ENCODE peak calls at places on chromosomes 13 and 19, in nine cellular contexts. One of them, this sample, is unnamed.

GRCh38 chr19:42081584-42082258 is 5.8 kb downstream of the ZNF574 start:
- DNase-seq in GM20000: peak; percentile 64
- DNase-seq in activated CD4-positive, CD25-positive, alpha-beta regulatory T cell: no peak
- DNase-seq in mesenteric fat pad: no peak
- DNase-seq in natural killer cell treated with Interleukin-12 subunit alpha and Interleukin-12 subunit beta and Interleukin-15 and Interleukin-18, amount 100 ng/mL, for 72 hours: no peak
- DNase-seq in NT2/D1: no peak
- DNase-seq in dorsolateral prefrontal cortex: no peak
- DNase-seq in iPS-NIHi11: no peak
- DNase-seq in G401: peak; percentile 58
- DNase-seq in this sample: peak; percentile 37

GRCh38 chr13:44715287-44716224 is 139.4 kb upstream of the TSC22D1 start:
- DNase-seq in dorsolateral prefrontal cortex: no peak
- DNase-seq in NT2/D1: no peak
- DNase-seq in activated CD4-positive, CD25-positive, alpha-beta regulatory T cell: no peak
- DNase-seq in iPS-NIHi11: no peak
- DNase-seq in G401: peak; percentile 1
- DNase-seq in GM20000: no peak
- DNase-seq in mesenteric fat pad: no peak
- DNase-seq in natural killer cell treated with Interleukin-12 subunit alpha and Interleukin-12 subunit beta and Interleukin-15 and Interleukin-18, amount 100 ng/mL, for 72 hours: no peak
- DNase-seq in this sample: peak; percentile 94

GRCh38 chr19:3984584-3984907 is 717 bp downstream of the EEF2 start:
- DNase-seq in GM20000: peak; percentile 6
- DNase-seq in NT2/D1: no peak
- DNase-seq in activated CD4-positive, CD25-positive, alpha-beta regulatory T cell: no peak
- DNase-seq in dorsolateral prefrontal cortex: no peak
- DNase-seq in iPS-NIHi11: no peak
- DNase-seq in natural killer cell treated with Interleukin-12 subunit alpha and Interleukin-12 subunit beta and Interleukin-15 and Interleukin-18, amount 100 ng/mL, for 72 hours: no peak
- DNase-seq in mesenteric fat pad: no peak
- DNase-seq in G401: no peak
- DNase-seq in this sample: no peak

GRCh38 chr19:19966862-19967261 is 66.1 kb downstream of the ZNF93 start:
- DNase-seq in activated CD4-positive, CD25-positive, alpha-beta regulatory T cell: no peak
- DNase-seq in natural killer cell treated with Interleukin-12 subunit alpha and Interleukin-12 subunit beta and Interleukin-15 and Interleukin-18, amount 100 ng/mL, for 72 hours: no peak
- DNase-seq in iPS-NIHi11: no peak
- DNase-seq in mesenteric fat pad: no peak
- DNase-seq in G401: no peak
- DNase-seq in GM20000: no peak
- DNase-seq in dorsolateral prefrontal cortex: no peak
- DNase-seq in NT2/D1: no peak
- DNase-seq in this sample: no peak

GRCh38 chr13:27605610-27606200 is 14.6 kb downstream of the LNX2 start:
- DNase-seq in G401: no peak
- DNase-seq in activated CD4-positive, CD25-positive, alpha-beta regulatory T cell: no peak
- DNase-seq in iPS-NIHi11: no peak
- DNase-seq in mesenteric fat pad: no peak
- DNase-seq in natural killer cell treated with Interleukin-12 subunit alpha and Interleukin-12 subunit beta and Interleukin-15 and Interleukin-18, amount 100 ng/mL, for 72 hours: no peak
- DNase-seq in GM20000: no peak
- DNase-seq in dorsolateral prefrontal cortex: no peak
- DNase-seq in NT2/D1: no peak
- DNase-seq in this sample: no peak

GRCh38 chr19:53871448-53871847 is 3.8 kb downstream of the MYADM start:
- DNase-seq in iPS-NIHi11: no peak
- DNase-seq in GM20000: peak; percentile 18
- DNase-seq in natural killer cell treated with Interleukin-12 subunit alpha and Interleukin-12 subunit beta and Interleukin-15 and Interleukin-18, amount 100 ng/mL, for 72 hours: no peak
- DNase-seq in mesenteric fat pad: no peak
- DNase-seq in G401: no peak
- DNase-seq in activated CD4-positive, CD25-positive, alpha-beta regulatory T cell: no peak
- DNase-seq in dorsolateral prefrontal cortex: no peak
- DNase-seq in NT2/D1: no peak
- DNase-seq in this sample: no peak

GRCh38 chr13:22561581-22561980 is 619.2 kb upstream of the SGCG start:
- DNase-seq in natural killer cell treated with Interleukin-12 subunit alpha and Interleukin-12 subunit beta and Interleukin-15 and Interleukin-18, amount 100 ng/mL, for 72 hours: no peak
- DNase-seq in dorsolateral prefrontal cortex: no peak
- DNase-seq in mesenteric fat pad: no peak
- DNase-seq in NT2/D1: no peak
- DNase-seq in GM20000: no peak
- DNase-seq in iPS-NIHi11: no peak
- DNase-seq in activated CD4-positive, CD25-positive, alpha-beta regulatory T cell: no peak
- DNase-seq in G401: no peak
- DNase-seq in this sample: no peak

GRCh38 chr13:46603165-46603603 is 50.2 kb downstream of the LRCH1 start:
- DNase-seq in dorsolateral prefrontal cortex: no peak
- DNase-seq in mesenteric fat pad: no peak
- DNase-seq in iPS-NIHi11: peak; percentile 20
- DNase-seq in NT2/D1: no peak
- DNase-seq in GM20000: no peak
- DNase-seq in activated CD4-positive, CD25-positive, alpha-beta regulatory T cell: no peak
- DNase-seq in natural killer cell treated with Interleukin-12 subunit alpha and Interleukin-12 subunit beta and Interleukin-15 and Interleukin-18, amount 100 ng/mL, for 72 hours: no peak
- DNase-seq in G401: no peak
- DNase-seq in this sample: no peak

GRCh38 chr19:35153701-35154534 is 617 bp upstream of the FXYD5 start:
- DNase-seq in activated CD4-positive, CD25-positive, alpha-beta regulatory T cell: peak; percentile 61
- DNase-seq in iPS-NIHi11: peak; percentile 76
- DNase-seq in G401: no peak
- DNase-seq in GM20000: peak; percentile 82
- DNase-seq in mesenteric fat pad: no peak
- DNase-seq in natural killer cell treated with Interleukin-12 subunit alpha and Interleukin-12 subunit beta and Interleukin-15 and Interleukin-18, amount 100 ng/mL, for 72 hours: peak; percentile 70
- DNase-seq in NT2/D1: no peak
- DNase-seq in dorsolateral prefrontal cortex: no peak
- DNase-seq in this sample: peak; percentile 23

GRCh38 chr13:35093356-35093755 is 151.3 kb downstream of the NBEA start:
- DNase-seq in NT2/D1: no peak
- DNase-seq in mesenteric fat pad: no peak
- DNase-seq in iPS-NIHi11: no peak
- DNase-seq in G401: no peak
- DNase-seq in natural killer cell treated with Interleukin-12 subunit alpha and Interleukin-12 subunit beta and Interleukin-15 and Interleukin-18, amount 100 ng/mL, for 72 hours: no peak
- DNase-seq in GM20000: no peak
- DNase-seq in dorsolateral prefrontal cortex: no peak
- DNase-seq in activated CD4-positive, CD25-positive, alpha-beta regulatory T cell: no peak
- DNase-seq in this sample: no peak

GRCh38 chr13:105213512-105213911 is 1322.0 kb downstream of the EFNB2 start:
- DNase-seq in G401: no peak
- DNase-seq in dorsolateral prefrontal cortex: no peak
- DNase-seq in NT2/D1: no peak
- DNase-seq in iPS-NIHi11: peak; percentile 14
- DNase-seq in natural killer cell treated with Interleukin-12 subunit alpha and Interleukin-12 subunit beta and Interleukin-15 and Interleukin-18, amount 100 ng/mL, for 72 hours: no peak
- DNase-seq in mesenteric fat pad: no peak
- DNase-seq in GM20000: no peak
- DNase-seq in activated CD4-positive, CD25-positive, alpha-beta regulatory T cell: no peak
- DNase-seq in this sample: no peak

GRCh38 chr13:33153421-33154381 is 131.9 kb downstream of the STARD13 start:
- DNase-seq in dorsolateral prefrontal cortex: no peak
- DNase-seq in GM20000: no peak
- DNase-seq in NT2/D1: no peak
- DNase-seq in activated CD4-positive, CD25-positive, alpha-beta regulatory T cell: no peak
- DNase-seq in mesenteric fat pad: no peak
- DNase-seq in natural killer cell treated with Interleukin-12 subunit alpha and Interleukin-12 subunit beta and Interleukin-15 and Interleukin-18, amount 100 ng/mL, for 72 hours: no peak
- DNase-seq in iPS-NIHi11: no peak
- DNase-seq in G401: no peak
- DNase-seq in this sample: peak; percentile 22

GRCh38 chr19:5717215-5717614 is 2.7 kb downstream of the LONP1 start:
- DNase-seq in dorsolateral prefrontal cortex: no peak
- DNase-seq in GM20000: no peak
- DNase-seq in iPS-NIHi11: no peak
- DNase-seq in G401: no peak
- DNase-seq in activated CD4-positive, CD25-positive, alpha-beta regulatory T cell: no peak
- DNase-seq in natural killer cell treated with Interleukin-12 subunit alpha and Interleukin-12 subunit beta and Interleukin-15 and Interleukin-18, amount 100 ng/mL, for 72 hours: no peak
- DNase-seq in mesenteric fat pad: no peak
- DNase-seq in NT2/D1: no peak
- DNase-seq in this sample: no peak

GRCh38 chr13:50577806-50578205 is 265.7 kb downstream of the DLEU7 start:
- DNase-seq in activated CD4-positive, CD25-positive, alpha-beta regulatory T cell: no peak
- DNase-seq in mesenteric fat pad: no peak
- DNase-seq in GM20000: no peak
- DNase-seq in dorsolateral prefrontal cortex: no peak
- DNase-seq in NT2/D1: no peak
- DNase-seq in iPS-NIHi11: no peak
- DNase-seq in G401: no peak
- DNase-seq in natural killer cell treated with Interleukin-12 subunit alpha and Interleukin-12 subunit beta and Interleukin-15 and Interleukin-18, amount 100 ng/mL, for 72 hours: no peak
- DNase-seq in this sample: no peak

GRCh38 chr13:23866420-23867026 is 22.7 kb downstream of the MIPEP start:
- DNase-seq in dorsolateral prefrontal cortex: no peak
- DNase-seq in mesenteric fat pad: no peak
- DNase-seq in G401: no peak
- DNase-seq in GM20000: no peak
- DNase-seq in NT2/D1: no peak
- DNase-seq in activated CD4-positive, CD25-positive, alpha-beta regulatory T cell: no peak
- DNase-seq in iPS-NIHi11: no peak
- DNase-seq in natural killer cell treated with Interleukin-12 subunit alpha and Interleukin-12 subunit beta and Interleukin-15 and Interleukin-18, amount 100 ng/mL, for 72 hours: no peak
- DNase-seq in this sample: no peak

GRCh38 chr13:70390064-70390463 is 281.8 kb upstream of the KLHL1 start:
- DNase-seq in mesenteric fat pad: no peak
- DNase-seq in dorsolateral prefrontal cortex: no peak
- DNase-seq in activated CD4-positive, CD25-positive, alpha-beta regulatory T cell: no peak
- DNase-seq in GM20000: no peak
- DNase-seq in NT2/D1: no peak
- DNase-seq in G401: no peak
- DNase-seq in natural killer cell treated with Interleukin-12 subunit alpha and Interleukin-12 subunit beta and Interleukin-15 and Interleukin-18, amount 100 ng/mL, for 72 hours: no peak
- DNase-seq in iPS-NIHi11: no peak
- DNase-seq in this sample: no peak

GRCh38 chr13:110322126-110322827 is 15.2 kb downstream of the COL4A2 start:
- DNase-seq in mesenteric fat pad: peak; percentile 82
- DNase-seq in GM20000: no peak
- DNase-seq in NT2/D1: no peak
- DNase-seq in natural killer cell treated with Interleukin-12 subunit alpha and Interleukin-12 subunit beta and Interleukin-15 and Interleukin-18, amount 100 ng/mL, for 72 hours: no peak
- DNase-seq in G401: no peak
- DNase-seq in iPS-NIHi11: no peak
- DNase-seq in dorsolateral prefrontal cortex: no peak
- DNase-seq in activated CD4-positive, CD25-positive, alpha-beta regulatory T cell: no peak
- DNase-seq in this sample: no peak

GRCh38 chr19:47623151-47623920 is 14.4 kb downstream of the BICRA start:
- DNase-seq in dorsolateral prefrontal cortex: no peak
- DNase-seq in activated CD4-positive, CD25-positive, alpha-beta regulatory T cell: no peak
- DNase-seq in iPS-NIHi11: no peak
- DNase-seq in GM20000: no peak
- DNase-seq in NT2/D1: no peak
- DNase-seq in natural killer cell treated with Interleukin-12 subunit alpha and Interleukin-12 subunit beta and Interleukin-15 and Interleukin-18, amount 100 ng/mL, for 72 hours: no peak
- DNase-seq in G401: no peak
- DNase-seq in mesenteric fat pad: no peak
- DNase-seq in this sample: no peak

GRCh38 chr19:34712606-34713261 is 21.3 kb upstream of the ZNF181 start:
- DNase-seq in NT2/D1: peak; percentile 63
- DNase-seq in mesenteric fat pad: no peak
- DNase-seq in iPS-NIHi11: peak; percentile 73
- DNase-seq in GM20000: peak; percentile 54
- DNase-seq in activated CD4-positive, CD25-positive, alpha-beta regulatory T cell: peak; percentile 29
- DNase-seq in G401: peak; percentile 74
- DNase-seq in natural killer cell treated with Interleukin-12 subunit alpha and Interleukin-12 subunit beta and Interleukin-15 and Interleukin-18, amount 100 ng/mL, for 72 hours: peak; percentile 82
- DNase-seq in dorsolateral prefrontal cortex: no peak
- DNase-seq in this sample: peak; percentile 68

GRCh38 chr13:113114511-113115362 is 7.9 kb upstream of the F10 start:
- DNase-seq in GM20000: no peak
- DNase-seq in G401: no peak
- DNase-seq in natural killer cell treated with Interleukin-12 subunit alpha and Interleukin-12 subunit beta and Interleukin-15 and Interleukin-18, amount 100 ng/mL, for 72 hours: no peak
- DNase-seq in iPS-NIHi11: no peak
- DNase-seq in NT2/D1: no peak
- DNase-seq in activated CD4-positive, CD25-positive, alpha-beta regulatory T cell: no peak
- DNase-seq in mesenteric fat pad: peak; percentile 68
- DNase-seq in dorsolateral prefrontal cortex: no peak
- DNase-seq in this sample: no peak

GRCh38 chr13:79384022-79384610 is 21.9 kb downstream of the RBM26 start:
- DNase-seq in NT2/D1: no peak
- DNase-seq in iPS-NIHi11: no peak
- DNase-seq in G401: no peak
- DNase-seq in mesenteric fat pad: no peak
- DNase-seq in natural killer cell treated with Interleukin-12 subunit alpha and Interleukin-12 subunit beta and Interleukin-15 and Interleukin-18, amount 100 ng/mL, for 72 hours: no peak
- DNase-seq in dorsolateral prefrontal cortex: no peak
- DNase-seq in activated CD4-positive, CD25-positive, alpha-beta regulatory T cell: no peak
- DNase-seq in GM20000: no peak
- DNase-seq in this sample: no peak

GRCh38 chr13:45137501-45137880 is 17.2 kb downstream of the GTF2F2 start:
- DNase-seq in natural killer cell treated with Interleukin-12 subunit alpha and Interleukin-12 subunit beta and Interleukin-15 and Interleukin-18, amount 100 ng/mL, for 72 hours: no peak
- DNase-seq in activated CD4-positive, CD25-positive, alpha-beta regulatory T cell: no peak
- DNase-seq in iPS-NIHi11: no peak
- DNase-seq in GM20000: no peak
- DNase-seq in dorsolateral prefrontal cortex: no peak
- DNase-seq in mesenteric fat pad: no peak
- DNase-seq in NT2/D1: no peak
- DNase-seq in G401: no peak
- DNase-seq in this sample: no peak

GRCh38 chr19:51031880-51032225 is 2.9 kb downstream of the KLK12 start:
- DNase-seq in natural killer cell treated with Interleukin-12 subunit alpha and Interleukin-12 subunit beta and Interleukin-15 and Interleukin-18, amount 100 ng/mL, for 72 hours: no peak
- DNase-seq in mesenteric fat pad: peak; percentile 85
- DNase-seq in NT2/D1: no peak
- DNase-seq in dorsolateral prefrontal cortex: no peak
- DNase-seq in G401: no peak
- DNase-seq in iPS-NIHi11: no peak
- DNase-seq in GM20000: no peak
- DNase-seq in activated CD4-positive, CD25-positive, alpha-beta regulatory T cell: no peak
- DNase-seq in this sample: no peak

GRCh38 chr19:44903216-44903601 is 2.4 kb upstream of the APOE start:
- DNase-seq in iPS-NIHi11: no peak
- DNase-seq in dorsolateral prefrontal cortex: no peak
- DNase-seq in natural killer cell treated with Interleukin-12 subunit alpha and Interleukin-12 subunit beta and Interleukin-15 and Interleukin-18, amount 100 ng/mL, for 72 hours: no peak
- DNase-seq in G401: no peak
- DNase-seq in activated CD4-positive, CD25-positive, alpha-beta regulatory T cell: no peak
- DNase-seq in NT2/D1: no peak
- DNase-seq in GM20000: no peak
- DNase-seq in mesenteric fat pad: no peak
- DNase-seq in this sample: no peak

GRCh38 chr19:58468216-58468839 is 1.4 kb downstream of the ZNF324 start:
- DNase-seq in natural killer cell treated with Interleukin-12 subunit alpha and Interleukin-12 subunit beta and Interleukin-15 and Interleukin-18, amount 100 ng/mL, for 72 hours: no peak
- DNase-seq in iPS-NIHi11: no peak
- DNase-seq in G401: no peak
- DNase-seq in NT2/D1: no peak
- DNase-seq in dorsolateral prefrontal cortex: no peak
- DNase-seq in activated CD4-positive, CD25-positive, alpha-beta regulatory T cell: no peak
- DNase-seq in mesenteric fat pad: no peak
- DNase-seq in GM20000: peak; percentile 25
- DNase-seq in this sample: no peak

GRCh38 chr13:91722267-91722884 is 324.0 kb downstream of the GPC5 start:
- DNase-seq in dorsolateral prefrontal cortex: no peak
- DNase-seq in mesenteric fat pad: no peak
- DNase-seq in activated CD4-positive, CD25-positive, alpha-beta regulatory T cell: no peak
- DNase-seq in G401: peak; percentile 3
- DNase-seq in natural killer cell treated with Interleukin-12 subunit alpha and Interleukin-12 subunit beta and Interleukin-15 and Interleukin-18, amount 100 ng/mL, for 72 hours: no peak
- DNase-seq in iPS-NIHi11: peak; percentile 23
- DNase-seq in GM20000: no peak
- DNase-seq in NT2/D1: no peak
- DNase-seq in this sample: no peak